ENCODE peak calls at places on chromosomes 3 and 15, in nine cellular contexts. One of them, this sample, is unnamed.

GRCh38 chr3:126152931-126153694 is 27.3 kb downstream of the ALDH1L1 start:
- DNase-seq in GM10248: peak; percentile 4
- DNase-seq in nephron progenitor cell: no peak
- DNase-seq in fibroblast of mammary gland: no peak
- DNase-seq in heart left ventricle: no peak
- DNase-seq in lung: peak; percentile 25
- DNase-seq in cardiac fibroblast: no peak
- DNase-seq in AG09319: no peak
- DNase-seq in endothelial cell: no peak
- DNase-seq in this sample: no peak

GRCh38 chr15:78194568-78194925 is 39.8 kb downstream of the ACSBG1 start:
- DNase-seq in GM10248: no peak
- DNase-seq in nephron progenitor cell: no peak
- DNase-seq in fibroblast of mammary gland: no peak
- DNase-seq in heart left ventricle: no peak
- DNase-seq in lung: no peak
- DNase-seq in cardiac fibroblast: no peak
- DNase-seq in AG09319: no peak
- DNase-seq in endothelial cell: no peak
- DNase-seq in this sample: no peak

GRCh38 chr3:50656417-50657195 is 18.1 kb upstream of the DOCK3 start:
- DNase-seq in GM10248: no peak
- DNase-seq in nephron progenitor cell: no peak
- DNase-seq in fibroblast of mammary gland: no peak
- DNase-seq in heart left ventricle: no peak
- DNase-seq in lung: no peak
- DNase-seq in cardiac fibroblast: no peak
- DNase-seq in AG09319: no peak
- DNase-seq in endothelial cell: no peak
- DNase-seq in this sample: no peak

GRCh38 chr3:197151562-197151961 is 121.9 kb upstream of the MELTF start:
- DNase-seq in GM10248: no peak
- DNase-seq in nephron progenitor cell: no peak
- DNase-seq in fibroblast of mammary gland: peak; percentile 87
- DNase-seq in heart left ventricle: peak; percentile 27
- DNase-seq in lung: peak; percentile 52
- DNase-seq in cardiac fibroblast: peak; percentile 86
- DNase-seq in AG09319: peak; percentile 22
- DNase-seq in endothelial cell: no peak
- DNase-seq in this sample: no peak

GRCh38 chr15:74377831-74378766 is 10.7 kb upstream of the CYP11A1 start:
- DNase-seq in GM10248: peak; percentile 1
- DNase-seq in nephron progenitor cell: no peak
- DNase-seq in fibroblast of mammary gland: no peak
- DNase-seq in heart left ventricle: no peak
- DNase-seq in lung: no peak
- DNase-seq in cardiac fibroblast: no peak
- DNase-seq in AG09319: no peak
- DNase-seq in endothelial cell: no peak
- DNase-seq in this sample: no peak

GRCh38 chr15:39741258-39741657 is 41.4 kb downstream of the FSIP1 start:
- DNase-seq in GM10248: no peak
- DNase-seq in nephron progenitor cell: no peak
- DNase-seq in fibroblast of mammary gland: peak; percentile 75
- DNase-seq in heart left ventricle: no peak
- DNase-seq in lung: no peak
- DNase-seq in cardiac fibroblast: peak; percentile 60
- DNase-seq in AG09319: no peak
- DNase-seq in endothelial cell: no peak
- DNase-seq in this sample: no peak

GRCh38 chr3:145843561-145843960 is 317.4 kb downstream of the PLOD2 start:
- DNase-seq in GM10248: no peak
- DNase-seq in nephron progenitor cell: no peak
- DNase-seq in fibroblast of mammary gland: no peak
- DNase-seq in heart left ventricle: no peak
- DNase-seq in lung: no peak
- DNase-seq in cardiac fibroblast: no peak
- DNase-seq in AG09319: no peak
- DNase-seq in endothelial cell: no peak
- DNase-seq in this sample: no peak

GRCh38 chr15:88118035-88118434 is 138.5 kb downstream of the NTRK3 start:
- DNase-seq in GM10248: no peak
- DNase-seq in nephron progenitor cell: no peak
- DNase-seq in fibroblast of mammary gland: no peak
- DNase-seq in heart left ventricle: no peak
- DNase-seq in lung: no peak
- DNase-seq in cardiac fibroblast: no peak
- DNase-seq in AG09319: no peak
- DNase-seq in endothelial cell: no peak
- DNase-seq in this sample: no peak

GRCh38 chr3:111732248-111732879 is 126.7 kb upstream of the PHLDB2 start:
- DNase-seq in GM10248: no peak
- DNase-seq in nephron progenitor cell: no peak
- DNase-seq in fibroblast of mammary gland: no peak
- DNase-seq in heart left ventricle: no peak
- DNase-seq in lung: no peak
- DNase-seq in cardiac fibroblast: no peak
- DNase-seq in AG09319: no peak
- DNase-seq in endothelial cell: no peak
- DNase-seq in this sample: no peak

GRCh38 chr3:149538371-149538770 is 63.9 kb downstream of the TM4SF4 start:
- DNase-seq in GM10248: no peak
- DNase-seq in nephron progenitor cell: no peak
- DNase-seq in fibroblast of mammary gland: no peak
- DNase-seq in heart left ventricle: no peak
- DNase-seq in lung: no peak
- DNase-seq in cardiac fibroblast: no peak
- DNase-seq in AG09319: no peak
- DNase-seq in endothelial cell: no peak
- DNase-seq in this sample: no peak

GRCh38 chr3:149539491-149539890 is 65.0 kb downstream of the TM4SF4 start:
- DNase-seq in GM10248: no peak
- DNase-seq in nephron progenitor cell: no peak
- DNase-seq in fibroblast of mammary gland: no peak
- DNase-seq in heart left ventricle: no peak
- DNase-seq in lung: no peak
- DNase-seq in cardiac fibroblast: no peak
- DNase-seq in AG09319: no peak
- DNase-seq in endothelial cell: no peak
- DNase-seq in this sample: no peak

GRCh38 chr3:149536429-149536828 is 61.9 kb downstream of the TM4SF4 start:
- DNase-seq in GM10248: no peak
- DNase-seq in nephron progenitor cell: peak; percentile 47
- DNase-seq in fibroblast of mammary gland: no peak
- DNase-seq in heart left ventricle: peak; percentile 75
- DNase-seq in lung: peak; percentile 61
- DNase-seq in cardiac fibroblast: peak; percentile 56
- DNase-seq in AG09319: no peak
- DNase-seq in endothelial cell: no peak
- DNase-seq in this sample: no peak

GRCh38 chr3:149542375-149543312 is 68.1 kb downstream of the TM4SF4 start:
- DNase-seq in GM10248: no peak
- DNase-seq in nephron progenitor cell: no peak
- DNase-seq in fibroblast of mammary gland: no peak
- DNase-seq in heart left ventricle: no peak
- DNase-seq in lung: no peak
- DNase-seq in cardiac fibroblast: peak; percentile 41
- DNase-seq in AG09319: no peak
- DNase-seq in endothelial cell: no peak
- DNase-seq in this sample: no peak

GRCh38 chr3:149541091-149541491 is 66.6 kb downstream of the TM4SF4 start:
- DNase-seq in GM10248: no peak
- DNase-seq in nephron progenitor cell: no peak
- DNase-seq in fibroblast of mammary gland: no peak
- DNase-seq in heart left ventricle: no peak
- DNase-seq in lung: no peak
- DNase-seq in cardiac fibroblast: peak; percentile 62
- DNase-seq in AG09319: no peak
- DNase-seq in endothelial cell: no peak
- DNase-seq in this sample: no peak
- TF ChIP-seq CTCF in GM10248: no peak
- TF ChIP-seq CTCF in nephron progenitor cell: no peak
- TF ChIP-seq CTCF in fibroblast of mammary gland: peak; percentile 22
- TF ChIP-seq CTCF in heart left ventricle: no peak
- TF ChIP-seq CTCF in lung: no peak
- TF ChIP-seq CTCF in cardiac fibroblast: peak; percentile 23
- TF ChIP-seq CTCF in AG09319: peak; percentile 27
- TF ChIP-seq CTCF in endothelial cell: no peak
- TF ChIP-seq CTCF in this sample: no peak

GRCh38 chr3:4743371-4743770 is 235.9 kb upstream of the BHLHE40 start:
- DNase-seq in GM10248: no peak
- DNase-seq in nephron progenitor cell: no peak
- DNase-seq in fibroblast of mammary gland: no peak
- DNase-seq in heart left ventricle: no peak
- DNase-seq in lung: no peak
- DNase-seq in cardiac fibroblast: no peak
- DNase-seq in AG09319: no peak
- DNase-seq in endothelial cell: no peak
- DNase-seq in this sample: no peak

GRCh38 chr3:4742359-4742758 is 236.9 kb upstream of the BHLHE40 start:
- DNase-seq in GM10248: no peak
- DNase-seq in nephron progenitor cell: no peak
- DNase-seq in fibroblast of mammary gland: no peak
- DNase-seq in heart left ventricle: no peak
- DNase-seq in lung: no peak
- DNase-seq in cardiac fibroblast: peak; percentile 59
- DNase-seq in AG09319: no peak
- DNase-seq in endothelial cell: no peak
- DNase-seq in this sample: no peak

GRCh38 chr3:4741106-4741403 is 238.2 kb upstream of the BHLHE40 start:
- DNase-seq in GM10248: no peak
- DNase-seq in nephron progenitor cell: no peak
- DNase-seq in fibroblast of mammary gland: no peak
- DNase-seq in heart left ventricle: no peak
- DNase-seq in lung: no peak
- DNase-seq in cardiac fibroblast: no peak
- DNase-seq in AG09319: no peak
- DNase-seq in endothelial cell: no peak
- DNase-seq in this sample: no peak

GRCh38 chr3:4740397-4741105 is 238.7 kb upstream of the BHLHE40 start:
- DNase-seq in GM10248: no peak
- DNase-seq in nephron progenitor cell: no peak
- DNase-seq in fibroblast of mammary gland: peak; percentile 69
- DNase-seq in heart left ventricle: peak; percentile 58
- DNase-seq in lung: no peak
- DNase-seq in cardiac fibroblast: peak; percentile 74
- DNase-seq in AG09319: no peak
- DNase-seq in endothelial cell: no peak
- DNase-seq in this sample: no peak

DNA sequence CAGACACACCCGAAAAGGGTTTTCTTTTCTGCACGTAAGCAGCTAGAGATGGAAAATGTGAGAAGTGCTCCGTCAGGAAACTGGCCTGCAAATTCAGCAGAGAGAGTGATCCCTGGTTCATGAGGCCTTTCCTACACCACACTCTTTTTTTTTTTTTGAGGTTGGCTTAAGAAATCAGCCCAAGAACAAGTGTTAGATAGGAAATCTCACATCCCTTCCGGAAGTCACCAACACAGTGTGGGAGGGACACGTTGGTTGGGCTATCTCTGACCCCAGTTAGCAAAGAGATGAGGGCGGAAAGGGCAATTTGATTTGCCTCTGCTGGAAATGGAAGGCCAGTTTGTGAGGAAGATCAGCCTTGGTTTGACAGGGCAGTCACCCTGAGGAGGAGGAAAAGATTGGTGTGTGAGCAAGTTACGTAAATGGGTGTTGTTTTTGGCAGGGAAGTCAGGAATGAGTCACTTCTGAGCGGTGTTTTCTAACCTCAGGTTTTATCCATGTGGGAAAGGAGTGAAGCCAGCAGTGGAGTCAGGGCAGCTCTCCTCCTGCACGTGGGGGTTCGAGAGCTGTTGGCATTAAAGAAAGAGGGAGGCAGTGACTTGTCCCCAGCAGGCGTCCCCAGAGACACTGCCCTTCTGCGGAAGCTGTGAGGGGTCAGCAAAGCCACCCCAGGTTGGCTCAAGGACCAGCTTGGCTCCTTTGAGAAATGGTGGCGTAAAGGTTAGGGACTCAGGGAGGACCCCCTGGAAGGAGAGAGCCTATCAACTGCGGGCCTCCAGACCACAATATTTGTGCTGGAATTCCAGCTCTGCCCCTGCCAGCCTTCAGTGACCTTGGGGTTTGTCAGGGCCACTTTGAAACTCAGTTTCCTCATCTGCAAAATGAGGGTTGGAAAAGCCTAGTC is 237.6 kb upstream of the BHLHE40 start:
- DNase-seq in GM10248: no peak
- DNase-seq in nephron progenitor cell: no peak
- DNase-seq in fibroblast of mammary gland: peak; percentile 99
- DNase-seq in heart left ventricle: peak; percentile 79
- DNase-seq in lung: peak; percentile 69
- DNase-seq in cardiac fibroblast: peak; percentile 99
- DNase-seq in AG09319: peak; percentile 83
- DNase-seq in endothelial cell: no peak
- DNase-seq in this sample: no peak
- TF ChIP-seq CTCF in GM10248: no peak
- TF ChIP-seq CTCF in nephron progenitor cell: no peak
- TF ChIP-seq CTCF in fibroblast of mammary gland: no peak
- TF ChIP-seq CTCF in heart left ventricle: no peak
- TF ChIP-seq CTCF in lung: no peak
- TF ChIP-seq CTCF in cardiac fibroblast: no peak
- TF ChIP-seq CTCF in AG09319: no peak
- TF ChIP-seq CTCF in endothelial cell: no peak
- TF ChIP-seq CTCF in this sample: no peak

DNA sequence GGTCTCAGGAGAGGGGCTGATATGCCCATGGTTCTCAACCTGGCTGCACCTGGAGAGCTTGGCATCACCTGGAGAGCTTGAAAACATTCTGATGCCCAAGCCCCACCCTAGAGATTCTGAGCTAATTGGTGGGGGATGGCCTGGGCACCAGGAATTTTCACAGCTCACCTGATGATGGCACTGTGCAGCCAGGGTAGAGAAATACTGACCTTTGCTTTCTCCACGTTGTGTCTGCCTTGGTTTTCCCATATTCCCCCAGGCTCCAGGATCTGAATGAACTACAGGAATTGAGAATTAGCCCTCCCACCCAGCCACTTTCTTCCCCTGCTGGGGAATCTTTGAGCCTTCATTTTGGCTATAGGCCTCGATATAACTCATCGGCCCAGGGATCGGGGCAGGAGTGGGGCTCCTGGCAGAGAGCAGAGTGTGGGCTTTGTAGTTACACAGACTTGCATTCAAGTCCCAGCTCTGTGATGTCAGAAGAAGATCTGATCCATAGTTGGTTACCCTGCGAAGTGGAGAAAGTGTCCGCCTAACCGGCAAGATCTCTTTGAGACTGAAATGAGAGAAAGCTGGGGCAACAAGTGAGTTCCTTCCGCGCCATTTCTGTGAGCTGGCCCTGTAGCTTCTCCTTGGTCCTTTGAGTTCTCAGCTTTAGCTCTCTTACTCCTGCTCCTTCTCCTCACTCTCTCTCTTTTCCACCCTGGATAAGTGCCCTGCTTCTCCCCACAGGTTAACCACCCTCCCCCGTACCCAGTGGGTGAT is 33.1 kb upstream of the UBE2Q2 start:
- DNase-seq in GM10248: peak; percentile 40
- DNase-seq in nephron progenitor cell: no peak
- DNase-seq in fibroblast of mammary gland: peak; percentile 49
- DNase-seq in heart left ventricle: no peak
- DNase-seq in lung: no peak
- DNase-seq in cardiac fibroblast: peak; percentile 55
- DNase-seq in AG09319: no peak
- DNase-seq in endothelial cell: no peak
- DNase-seq in this sample: no peak
- TF ChIP-seq CTCF in GM10248: peak; percentile 61
- TF ChIP-seq CTCF in nephron progenitor cell: no peak
- TF ChIP-seq CTCF in fibroblast of mammary gland: peak; percentile 44
- TF ChIP-seq CTCF in heart left ventricle: peak; percentile 31
- TF ChIP-seq CTCF in lung: peak; percentile 18
- TF ChIP-seq CTCF in cardiac fibroblast: peak; percentile 56
- TF ChIP-seq CTCF in AG09319: peak; percentile 23
- TF ChIP-seq CTCF in endothelial cell: no peak
- TF ChIP-seq CTCF in this sample: peak; percentile 40

GRCh38 chr3:116444099-116444700 is 1.1 kb downstream of the LSAMP start:
- DNase-seq in GM10248: no peak
- DNase-seq in nephron progenitor cell: no peak
- DNase-seq in fibroblast of mammary gland: no peak
- DNase-seq in heart left ventricle: no peak
- DNase-seq in lung: no peak
- DNase-seq in cardiac fibroblast: no peak
- DNase-seq in AG09319: no peak
- DNase-seq in endothelial cell: no peak
- DNase-seq in this sample: peak; percentile 4
- TF ChIP-seq CTCF in GM10248: no peak
- TF ChIP-seq CTCF in nephron progenitor cell: no peak
- TF ChIP-seq CTCF in fibroblast of mammary gland: no peak
- TF ChIP-seq CTCF in heart left ventricle: no peak
- TF ChIP-seq CTCF in lung: no peak
- TF ChIP-seq CTCF in cardiac fibroblast: no peak
- TF ChIP-seq CTCF in AG09319: no peak
- TF ChIP-seq CTCF in endothelial cell: no peak
- TF ChIP-seq CTCF in this sample: no peak